ENCODE peak calls at places on chromosomes 2 and 18, in nine cellular contexts. One of them, this sample, is unnamed.

GRCh38 chr2:148552675-148553331 is 91.7 kb upstream of the EPC2 start:
- DNase-seq in A549: no peak
- DNase-seq in GM23248: no peak
- DNase-seq in astrocyte of the spinal cord: no peak
- DNase-seq in cardiac septum: peak
- DNase-seq in left ventricle myocardium inferior: no peak
- DNase-seq in esophagus squamous epithelium: no peak
- DNase-seq in H54: no peak
- DNase-seq in NB4: peak
- DNase-seq in this sample: no peak

GRCh38 chr2:164617466-164617865 is 3.8 kb downstream of the GRB14 start:
- DNase-seq in A549: no peak
- DNase-seq in GM23248: peak
- DNase-seq in astrocyte of the spinal cord: peak
- DNase-seq in cardiac septum: no peak
- DNase-seq in left ventricle myocardium inferior: no peak
- DNase-seq in esophagus squamous epithelium: no peak
- DNase-seq in H54: peak
- DNase-seq in NB4: no peak
- DNase-seq in this sample: no peak

GRCh38 chr2:40155728-40156127 is 296.2 kb downstream of the SLC8A1 start:
- DNase-seq in A549: no peak
- DNase-seq in GM23248: no peak
- DNase-seq in astrocyte of the spinal cord: no peak
- DNase-seq in cardiac septum: no peak
- DNase-seq in left ventricle myocardium inferior: no peak
- DNase-seq in esophagus squamous epithelium: no peak
- DNase-seq in H54: no peak
- DNase-seq in NB4: no peak
- DNase-seq in this sample: no peak

GRCh38 chr2:150486539-150487484 is 655 bp downstream of the RND3 start:
- DNase-seq in A549: no peak
- DNase-seq in GM23248: peak
- DNase-seq in astrocyte of the spinal cord: peak
- DNase-seq in cardiac septum: no peak
- DNase-seq in left ventricle myocardium inferior: no peak
- DNase-seq in esophagus squamous epithelium: no peak
- DNase-seq in H54: no peak
- DNase-seq in NB4: no peak
- DNase-seq in this sample: peak

GRCh38 chr2:156333951-156334495 is 1.5 kb upstream of the NR4A2 start:
- DNase-seq in A549: peak
- DNase-seq in GM23248: peak
- DNase-seq in astrocyte of the spinal cord: no peak
- DNase-seq in cardiac septum: peak
- DNase-seq in left ventricle myocardium inferior: peak
- DNase-seq in esophagus squamous epithelium: peak
- DNase-seq in H54: peak
- DNase-seq in NB4: peak
- DNase-seq in this sample: peak

GRCh38 chr18:14747513-14748474 is at the start of gene ANKRD30B:
- DNase-seq in A549: no peak
- DNase-seq in GM23248: no peak
- DNase-seq in astrocyte of the spinal cord: no peak
- DNase-seq in cardiac septum: no peak
- DNase-seq in left ventricle myocardium inferior: no peak
- DNase-seq in esophagus squamous epithelium: no peak
- DNase-seq in H54: no peak
- DNase-seq in NB4: no peak
- DNase-seq in this sample: no peak

GRCh38 chr2:107525420-107525819 is 301.3 kb upstream of the RGPD4 start:
- DNase-seq in A549: no peak
- DNase-seq in GM23248: peak
- DNase-seq in astrocyte of the spinal cord: peak
- DNase-seq in cardiac septum: no peak
- DNase-seq in left ventricle myocardium inferior: no peak
- DNase-seq in esophagus squamous epithelium: no peak
- DNase-seq in H54: no peak
- DNase-seq in NB4: no peak
- DNase-seq in this sample: no peak

GRCh38 chr2:45617496-45617895 is 6.4 kb upstream of the SRBD1 start:
- DNase-seq in A549: no peak
- DNase-seq in GM23248: no peak
- DNase-seq in astrocyte of the spinal cord: no peak
- DNase-seq in cardiac septum: no peak
- DNase-seq in left ventricle myocardium inferior: no peak
- DNase-seq in esophagus squamous epithelium: no peak
- DNase-seq in H54: no peak
- DNase-seq in NB4: no peak
- DNase-seq in this sample: no peak

GRCh38 chr2:33395660-33396249 is 80.7 kb upstream of the RASGRP3 start:
- DNase-seq in A549: peak
- DNase-seq in GM23248: peak
- DNase-seq in astrocyte of the spinal cord: peak
- DNase-seq in cardiac septum: no peak
- DNase-seq in left ventricle myocardium inferior: no peak
- DNase-seq in esophagus squamous epithelium: no peak
- DNase-seq in H54: no peak
- DNase-seq in NB4: peak
- DNase-seq in this sample: no peak

GRCh38 chr2:238601433-238602222 is 174.9 kb downstream of the ASB1 start:
- DNase-seq in A549: no peak
- DNase-seq in GM23248: peak
- DNase-seq in astrocyte of the spinal cord: peak
- DNase-seq in cardiac septum: no peak
- DNase-seq in left ventricle myocardium inferior: no peak
- DNase-seq in esophagus squamous epithelium: no peak
- DNase-seq in H54: no peak
- DNase-seq in NB4: no peak
- DNase-seq in this sample: no peak

GRCh38 chr2:120376679-120377640 is 31.0 kb downstream of the INHBB start:
- DNase-seq in A549: no peak
- DNase-seq in GM23248: no peak
- DNase-seq in astrocyte of the spinal cord: no peak
- DNase-seq in cardiac septum: no peak
- DNase-seq in left ventricle myocardium inferior: no peak
- DNase-seq in esophagus squamous epithelium: no peak
- DNase-seq in H54: no peak
- DNase-seq in NB4: no peak
- DNase-seq in this sample: no peak